ENCODE peak calls at places on chromosomes 16 and 17, in five cellular contexts. L is uterus; A is CD4-positive, alpha-beta memory T cell; K is BE2C; T is CD8-positive, alpha-beta memory T cell. Y is an unnamed sample.

GRCh38 chr17:78862073-78863023 is 21.7 kb upstream of the USP36 start:
- DNase-seq in T (no peak), L (peak; percentile 89), A (no peak), K (no peak), Y (no peak)

GRCh38 chr17:57290955-57291354 is 34.6 kb downstream of the MSI2 start:
- DNase-seq in T (no peak), K (no peak), L (no peak), A (no peak), Y (no peak)

GRCh38 chr17:2949469-2950044 is 113.8 kb downstream of the OR1D5 start:
- DNase-seq in L (no peak), T (no peak), A (no peak), K (no peak), Y (no peak)

GRCh38 chr16:12646490-12647274 is 157.0 kb downstream of the CPPED1 start:
- DNase-seq in K (no peak), L (peak; percentile 14), T (no peak), A (peak; percentile 7), Y (peak; percentile 77)

GRCh38 chr17:44122825-44123355 is 551 bp downstream of the HDAC5 start:
- DNase-seq in T (no peak), A (no peak), K (no peak), L (no peak), Y (no peak)

GRCh38 chr16:85522842-85523601 is 90.1 kb upstream of the GSE1 start:
- DNase-seq in K (peak; percentile 80), A (no peak), T (no peak), L (peak; percentile 44), Y (no peak)

GRCh38 chr16:75415169-75415908 is 18.0 kb downstream of the CFDP1 start:
- DNase-seq in L (no peak), T (no peak), A (no peak), K (no peak), Y (no peak)

GRCh38 chr17:80260791-80261158 is at the start of gene RNF213:
- DNase-seq in L (peak; percentile 56), K (peak; percentile 74), A (peak; percentile 60), T (peak; percentile 78), Y (peak; percentile 72)

GRCh38 chr17:30375661-30376060 is 3.1 kb upstream of the CPD start:
- DNase-seq in T (no peak), K (no peak), L (no peak), A (no peak), Y (no peak)

GRCh38 chr17:75565066-75565465 is 22.5 kb upstream of the MYO15B start:
- DNase-seq in K (no peak), L (no peak), T (no peak), A (no peak), Y (no peak)

GRCh38 chr16:10970065-10970464 is 25.7 kb downstream of the CLEC16A start:
- DNase-seq in T (no peak), A (no peak), L (no peak), K (no peak), Y (no peak)

GRCh38 chr16:89297156-89297869 is 79.8 kb downstream of the ZNF778 start:
- DNase-seq in L (no peak), A (no peak), T (no peak), K (no peak), Y (no peak)

GRCh38 chr16:75372236-75372856 is 61.0 kb downstream of the CFDP1 start:
- DNase-seq in K (no peak), L (no peak), A (no peak), T (no peak), Y (no peak)

GRCh38 chr17:3976675-3977171 is 12.5 kb upstream of the ATP2A3 start:
- DNase-seq in K (no peak), A (no peak), T (no peak), L (peak; percentile 36), Y (no peak)

GRCh38 chr16:63217011-63217410 is 1180.8 kb upstream of the CDH8 start:
- DNase-seq in T (no peak), L (no peak), K (no peak), A (no peak), Y (no peak)

GRCh38 chr17:39736319-39737165 is 1.2 kb upstream of the GRB7 start:
- DNase-seq in L (no peak), K (no peak), T (no peak), A (no peak), Y (no peak)

GRCh38 chr16:19356024-19356952 is 61.4 kb upstream of the TMC5 start:
- DNase-seq in L (no peak), T (no peak), A (no peak), K (no peak), Y (peak; percentile 28)

GRCh38 chr17:41666336-41666680 is 22.4 kb upstream of the EIF1 start:
- DNase-seq in K (peak; percentile 63), A (peak; percentile 81), T (peak; percentile 84), L (no peak), Y (no peak)

GRCh38 chr17:75036643-75037268 is 10.0 kb downstream of the ATP5PD start:
- DNase-seq in T (peak; percentile 95), A (peak; percentile 97), L (peak; percentile 72), K (peak; percentile 34), Y (no peak)

GRCh38 chr17:17303010-17303846 is at the start of gene NT5M:
- DNase-seq in K (peak; percentile 78), L (peak; percentile 69), T (peak; percentile 68), A (peak; percentile 65), Y (peak; percentile 87)

GRCh38 chr16:72834499-72834898 is 213.4 kb downstream of the ZFHX3 start:
- DNase-seq in T (no peak), A (no peak), L (no peak), K (no peak), Y (no peak)

GRCh38 chr16:12667909-12668308 is 135.8 kb downstream of the CPPED1 start:
- DNase-seq in K (no peak), T (no peak), L (no peak), A (no peak), Y (no peak)

GRCh38 chr16:3737181-3737580 is 19.9 kb upstream of the TRAP1 start:
- DNase-seq in T (no peak), A (no peak), K (no peak), L (no peak), Y (no peak)
- H3K36me3 ChIP-seq in T (peaks cover 47% of the 10 kb centered on the region), A (peaks cover 73% of the 10 kb centered on the region), K (peaks cover 50% of the 10 kb centered on the region), L (no peaks in the 10 kb centered on the region), Y (peaks cover 30% of the 10 kb centered on the region)

GRCh38 chr16:30657866-30658730 is at the start of gene FBRS:
- DNase-seq in K (peak; percentile 100), T (peak; percentile 100), A (peak; percentile 100), L (peak; percentile 100), Y (peak; percentile 100)
- H3K36me3 ChIP-seq in K (peaks cover 21% of the 10 kb centered on the region), T (peaks cover 47% of the 10 kb centered on the region), A (peaks cover 47% of the 10 kb centered on the region), L (no peaks in the 10 kb centered on the region), Y (peaks cover 33% of the 10 kb centered on the region)

GRCh38 chr17:63752707-63753106 is 11.1 kb upstream of the STRADA start:
- DNase-seq in T (no peak), K (no peak), A (no peak), L (no peak), Y (no peak)
- H3K36me3 ChIP-seq in T (peaks cover 42% of the 10 kb centered on the region), K (peaks cover 73% of the 10 kb centered on the region), A (peaks cover 36% of the 10 kb centered on the region), L (no peaks in the 10 kb centered on the region), Y (peaks cover 3% of the 10 kb centered on the region)

GRCh38 chr17:36509272-36509985 is 22.9 kb downstream of the ZNHIT3 start:
- DNase-seq in T (no peak), L (no peak), K (no peak), A (no peak), Y (no peak)
- H3K36me3 ChIP-seq in T (peaks cover 4% of the 10 kb centered on the region), L (no peaks in the 10 kb centered on the region), K (peaks cover 30% of the 10 kb centered on the region), A (peaks cover 4% of the 10 kb centered on the region), Y (peaks cover 40% of the 10 kb centered on the region)

GRCh38 chr17:64627797-64628196 is 34.3 kb downstream of the SMURF2 start:
- DNase-seq in K (no peak), T (no peak), L (no peak), A (no peak), Y (no peak)

GRCh38 chr17:64632606-64633005 is 29.5 kb downstream of the SMURF2 start:
- DNase-seq in L (no peak), T (no peak), K (no peak), A (no peak), Y (no peak)

GRCh38 chr17:64628641-64629040 is 33.5 kb downstream of the SMURF2 start:
- DNase-seq in T (no peak), A (no peak), K (no peak), L (no peak), Y (peak; percentile 19)

GRCh38 chr17:64632193-64632592 is 29.9 kb downstream of the SMURF2 start:
- DNase-seq in L (no peak), T (no peak), K (no peak), A (no peak), Y (no peak)

GRCh38 chr17:64630309-64631223 is 31.5 kb downstream of the SMURF2 start:
- DNase-seq in A (no peak), K (no peak), L (no peak), T (no peak), Y (no peak)
- H3K36me3 ChIP-seq in A (no peaks in the 10 kb centered on the region), K (no peaks in the 10 kb centered on the region), L (no peaks in the 10 kb centered on the region), T (no peaks in the 10 kb centered on the region), Y (no peaks in the 10 kb centered on the region)

GRCh38 chr16:87202346-87202745 is 114.8 kb downstream of the C16orf95 start:
- DNase-seq in A (no peak), K (no peak), T (no peak), L (no peak), Y (no peak)
- H3K36me3 ChIP-seq in A (no peaks in the 10 kb centered on the region), K (no peaks in the 10 kb centered on the region), T (no peaks in the 10 kb centered on the region), L (no peaks in the 10 kb centered on the region), Y (no peaks in the 10 kb centered on the region)

DNA sequence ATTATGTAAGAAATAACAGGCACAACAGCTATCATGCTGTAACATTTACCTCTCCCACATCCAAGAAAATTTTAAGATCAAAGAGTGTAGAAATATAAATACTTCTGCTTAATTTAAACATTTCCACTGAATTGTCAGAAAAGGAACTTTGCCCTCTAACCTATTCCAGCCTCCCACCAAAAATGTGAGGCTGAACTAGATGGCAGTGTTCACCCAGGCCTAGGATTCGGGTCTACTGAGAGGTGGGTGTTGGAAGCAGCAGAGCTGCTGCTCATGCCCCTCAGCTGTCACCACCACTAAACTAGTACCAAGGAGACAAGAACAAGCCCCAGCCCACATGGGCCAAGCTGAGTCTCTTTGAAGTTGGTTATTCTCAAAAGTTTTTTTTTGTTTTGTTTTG is 11.3 kb downstream of the CIAPIN1 start:
- DNase-seq in T (no peak), L (no peak), K (no peak), A (no peak), Y (no peak)
- H3K36me3 ChIP-seq in T (peaks cover 33% of the 10 kb centered on the region), L (no peaks in the 10 kb centered on the region), K (peaks cover 85% of the 10 kb centered on the region), A (peaks cover 48% of the 10 kb centered on the region), Y (peaks cover 15% of the 10 kb centered on the region)

DNA sequence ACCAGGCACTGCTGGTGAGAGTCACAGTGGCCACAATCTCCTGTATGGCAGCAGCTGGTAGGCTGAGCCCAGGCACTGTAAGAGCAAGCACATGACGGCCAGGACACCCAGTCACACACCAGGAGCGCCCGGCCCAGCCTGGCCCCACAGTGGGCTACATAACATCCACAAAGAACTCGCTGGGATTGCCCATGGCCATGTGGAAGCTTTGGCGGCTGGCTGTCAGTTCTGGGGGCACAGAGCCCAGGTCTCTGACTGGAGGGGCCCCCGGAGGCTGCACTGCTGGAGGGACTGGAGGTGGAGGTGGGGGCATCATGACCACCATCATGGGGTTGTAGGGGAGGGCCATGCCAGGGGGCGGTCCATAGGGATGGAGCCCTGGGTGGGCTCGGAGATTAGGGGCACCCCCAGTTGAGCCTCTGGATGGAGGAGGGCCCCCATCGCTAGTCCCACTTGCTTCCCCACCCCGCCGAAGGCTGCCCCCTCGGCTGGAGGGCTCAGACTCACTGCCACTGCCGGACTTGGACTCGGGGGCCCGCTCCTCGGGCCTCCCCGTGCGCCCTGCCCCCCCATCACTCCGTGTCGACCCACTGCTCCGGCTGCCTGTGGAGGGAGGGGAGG is 6.1 kb downstream of the ACADVL start:
- DNase-seq in A (no peak), K (no peak), T (no peak), L (no peak), Y (no peak)
- H3K36me3 ChIP-seq in A (peaks cover 58% of the 10 kb centered on the region), K (peaks cover 14% of the 10 kb centered on the region), T (peaks cover 56% of the 10 kb centered on the region), L (no peaks in the 10 kb centered on the region), Y (peaks cover 48% of the 10 kb centered on the region)

Y was measured in GM06990.